ENCODE peak calls at places on chromosomes 13 and 19, in six cellular contexts. O, H, P, T, G and S are unnamed samples.

GRCh38 chr13:19958119-19959111 is at the start of gene ZMYM2:
- DNase-seq in O (peak; percentile 100), H (peak; percentile 80), P (peak; percentile 100), T (peak; percentile 100), G (peak; percentile 92), S (peak; percentile 100)

GRCh38 chr19:45494261-45494916 is 2.5 kb downstream of the RTN2 start:
- DNase-seq in O (peak; percentile 56), H (no peak), P (no peak), T (no peak), G (no peak), S (no peak)

GRCh38 chr13:112603641-112604220 is 15.8 kb upstream of the TUBGCP3 start:
- DNase-seq in O (no peak), H (no peak), P (no peak), T (no peak), G (no peak), S (no peak)

GRCh38 chr13:109779074-109779473 is 7.3 kb downstream of the IRS2 start:
- DNase-seq in O (no peak), H (no peak), P (no peak), T (no peak), G (no peak), S (no peak)

GRCh38 chr19:3801412-3802096 is 15.4 kb upstream of the MATK start:
- DNase-seq in O (no peak), H (no peak), P (no peak), T (peak; percentile 70), G (no peak), S (no peak)

GRCh38 chr13:113187263-113187669 is 21.2 kb downstream of the PCID2 start:
- DNase-seq in O (peak; percentile 94), H (no peak), P (peak; percentile 91), T (no peak), G (peak; percentile 9), S (peak; percentile 97)

GRCh38 chr19:5037936-5038335 is 69.0 kb downstream of the KDM4B start:
- DNase-seq in O (no peak), H (no peak), P (no peak), T (no peak), G (no peak), S (no peak)

GRCh38 chr19:19134687-19135158 is 3.6 kb downstream of the TMEM161A start:
- DNase-seq in O (peak; percentile 95), H (no peak), P (no peak), T (peak; percentile 54), G (peak; percentile 70), S (no peak)

GRCh38 chr13:95660981-95661581 is 15.9 kb upstream of the DNAJC3 start:
- DNase-seq in O (no peak), H (no peak), P (no peak), T (no peak), G (peak; percentile 25), S (no peak)

GRCh38 chr19:3343619-3344502 is 22.5 kb upstream of the NFIC start:
- DNase-seq in O (peak; percentile 91), H (no peak), P (peak; percentile 94), T (no peak), G (peak; percentile 87), S (peak; percentile 96)

GRCh38 chr19:21084343-21084742 is 2.3 kb downstream of the ZNF714 start:
- DNase-seq in O (no peak), H (no peak), P (no peak), T (no peak), G (no peak), S (no peak)

GRCh38 chr13:23871616-23872220 is 17.5 kb downstream of the MIPEP start:
- DNase-seq in O (no peak), H (peak; percentile 8), P (no peak), T (no peak), G (peak; percentile 12), S (no peak)

GRCh38 chr19:33916792-33917191 is 120.1 kb downstream of the KCTD15 start:
- DNase-seq in O (no peak), H (no peak), P (no peak), T (no peak), G (no peak), S (no peak)

GRCh38 chr19:16153582-16154336 is 10.3 kb downstream of the HSH2D start:
- DNase-seq in O (no peak), H (no peak), P (no peak), T (peak; percentile 20), G (no peak), S (no peak)

GRCh38 chr19:2507109-2507508 is 31.2 kb downstream of the GADD45B start:
- DNase-seq in O (no peak), H (no peak), P (no peak), T (no peak), G (peak; percentile 37), S (no peak)

GRCh38 chr13:101090287-101090686 is 326.0 kb downstream of the NALCN start:
- DNase-seq in O (no peak), H (no peak), P (no peak), T (no peak), G (no peak), S (no peak)

GRCh38 chr19:55393362-55393761 is 7.6 kb downstream of the RPL28 start:
- DNase-seq in O (no peak), H (no peak), P (no peak), T (no peak), G (no peak), S (no peak)

GRCh38 chr19:54141356-54141755 is 3.8 kb downstream of the CNOT3 start:
- DNase-seq in O (no peak), H (no peak), P (no peak), T (no peak), G (no peak), S (no peak)

GRCh38 chr19:56806639-56807038 is 33.9 kb downstream of the PEG3 start:
- DNase-seq in O (no peak), H (no peak), P (no peak), T (no peak), G (no peak), S (no peak)

GRCh38 chr13:54989418-54989817 is 1960.8 kb downstream of the OLFM4 start:
- DNase-seq in O (no peak), H (no peak), P (no peak), T (no peak), G (no peak), S (no peak)

GRCh38 chr19:660793-661426 is 2.1 kb downstream of the RNF126 start:
- DNase-seq in O (no peak), H (no peak), P (no peak), T (no peak), G (no peak), S (no peak)